ENCODE peak calls at places on chromosomes 12 and 14, in six cellular contexts. B is Right ventricle myocardium superior; T is GM23248; L is Daoy; Y is esophagus squamous epithelium; J is CD8-positive, alpha-beta T cell. A is an unnamed sample.

GRCh38 chr14:84927096-84927910 is 602.6 kb upstream of the FLRT2 start:
- DNase-seq in B (no peak), T (no peak), L (no peak), Y (no peak), J (no peak), A (no peak)

GRCh38 chr12:123713398-123714301 is 1.5 kb downstream of the ATP6V0A2 start:
- DNase-seq in B (no peak), T (peak), L (peak), Y (no peak), J (no peak), A (peak)

GRCh38 chr14:23294734-23295561 is 7.7 kb downstream of the PPP1R3E start:
- DNase-seq in B (peak), T (peak), L (peak), Y (no peak), J (peak), A (peak)

GRCh38 chr14:78606111-78606510 is 435.9 kb downstream of the NRXN3 start:
- DNase-seq in B (no peak), T (peak), L (peak), Y (no peak), J (no peak), A (peak)

GRCh38 chr12:93892431-93893210 is 215.4 kb downstream of the CRADD start:
- DNase-seq in B (no peak), T (no peak), L (no peak), Y (no peak), J (no peak), A (no peak)

GRCh38 chr14:36271222-36271621 is 49.2 kb downstream of the MBIP start:
- DNase-seq in B (no peak), T (no peak), L (no peak), Y (no peak), J (no peak), A (no peak)

GRCh38 chr14:101627913-101628257 is 66.6 kb downstream of the DIO3 start:
- DNase-seq in B (no peak), T (no peak), L (no peak), Y (no peak), J (no peak), A (no peak)

GRCh38 chr12:119235352-119235751 is 56.6 kb downstream of the HSPB8 start:
- DNase-seq in B (no peak), T (no peak), L (no peak), Y (no peak), J (no peak), A (no peak)

GRCh38 chr14:99644723-99645544 is at the start of gene HHIPL1:
- DNase-seq in B (peak), T (peak), L (peak), Y (no peak), J (no peak), A (peak)

GRCh38 chr12:110073049-110073831 is 24.9 kb upstream of the C12orf76 start:
- DNase-seq in B (peak), T (peak), L (peak), Y (no peak), J (peak), A (peak)

GRCh38 chr12:69524755-69525509 is 54.7 kb downstream of the FRS2 start:
- DNase-seq in B (no peak), T (peak), L (no peak), Y (no peak), J (no peak), A (no peak)

GRCh38 chr12:94418517-94418916 is 41.1 kb downstream of the CEP83 start:
- DNase-seq in B (no peak), T (no peak), L (no peak), Y (no peak), J (no peak), A (no peak)

GRCh38 chr12:125403145-125403789 is 338.0 kb downstream of the AACS start:
- DNase-seq in B (no peak), T (peak), L (peak), Y (no peak), J (no peak), A (no peak)

GRCh38 chr12:94073441-94074051 is 74.8 kb upstream of the PLXNC1 start:
- DNase-seq in B (peak), T (peak), L (no peak), Y (no peak), J (no peak), A (no peak)

GRCh38 chr12:76441016-76441415 is 92.8 kb upstream of the BBS10 start:
- DNase-seq in B (no peak), T (no peak), L (no peak), Y (no peak), J (no peak), A (no peak)

GRCh38 chr12:12608557-12608957 is 3.1 kb upstream of the CREBL2 start:
- DNase-seq in B (no peak), T (no peak), L (no peak), Y (no peak), J (no peak), A (no peak)

GRCh38 chr14:23539209-23539866 is 12.2 kb downstream of the ZFHX2 start:
- DNase-seq in B (no peak), T (peak), L (peak), Y (no peak), J (no peak), A (peak)

GRCh38 chr12:61367281-61367785 is 892.9 kb upstream of the USP15 start:
- DNase-seq in B (no peak), T (peak), L (no peak), Y (no peak), J (no peak), A (no peak)

GRCh38 chr12:109736552-109737108 is 23.0 kb downstream of the FAM222A start:
- DNase-seq in B (peak), T (peak), L (peak), Y (no peak), J (no peak), A (peak)

GRCh38 chr12:46409342-46409741 is 36.8 kb upstream of the SLC38A2 start:
- DNase-seq in B (no peak), T (no peak), L (no peak), Y (no peak), J (no peak), A (no peak)

GRCh38 chr14:68263563-68264350 is 444.2 kb downstream of the RAD51B start:
- DNase-seq in B (no peak), T (peak), L (no peak), Y (no peak), J (no peak), A (no peak)

GRCh38 chr12:5375547-5376295 is 56.2 kb upstream of the NTF3 start:
- DNase-seq in B (no peak), T (no peak), L (no peak), Y (no peak), J (no peak), A (no peak)

GRCh38 chr14:92105073-92105844 is 1.1 kb downstream of the ATXN3 start:
- DNase-seq in B (no peak), T (no peak), L (no peak), Y (no peak), J (no peak), A (peak)

GRCh38 chr12:104720346-104721064 is 237.6 kb downstream of the SLC41A2 start:
- DNase-seq in B (no peak), T (peak), L (no peak), Y (no peak), J (peak), A (peak)

GRCh38 chr14:104893435-104894207 is 28.6 kb downstream of the CEP170B start:
- DNase-seq in B (no peak), T (no peak), L (peak), Y (no peak), J (no peak), A (no peak)

GRCh38 chr14:95111507-95112164 is 45.7 kb downstream of the DICER1 start:
- DNase-seq in B (no peak), T (no peak), L (no peak), Y (no peak), J (no peak), A (no peak)

GRCh38 chr12:101570022-101570421 is 24.7 kb upstream of the MYBPC1 start:
- DNase-seq in B (no peak), T (peak), L (peak), Y (no peak), J (no peak), A (peak)

A was measured in AG20443.